ENCODE peak calls at places on chromosomes 1 and 21, in nine cellular contexts. J is body of pancreas, D is transverse colon, I is prostate gland, G is upper lobe of left lung, P is suprapubic skin, F is A549, M is ovary, B is adrenal gland. Z is an unnamed sample.

GRCh38 chr1:47951026-47951425 is 46.2 kb downstream of the TRABD2B start:
- DNase-seq in D (no peak), I (no peak), B (no peak), G (no peak), F (no peak), J (no peak), M (no peak), P (no peak), Z (no peak)

GRCh38 chr1:47917696-47918095 is 79.5 kb downstream of the TRABD2B start:
- DNase-seq in M (no peak), G (no peak), J (no peak), F (no peak), P (no peak), D (no peak), I (no peak), B (no peak), Z (no peak)

GRCh38 chr1:43276673-43277072 is 6.9 kb downstream of the TMEM125 start:
- DNase-seq in J (peak; percentile 64), F (no peak), I (no peak), P (peak; percentile 52), B (no peak), M (no peak), G (peak; percentile 3), D (no peak), Z (no peak)

GRCh38 chr1:233904979-233905415 is 521 bp downstream of the SLC35F3 start:
- DNase-seq in M (peak; percentile 10), F (peak; percentile 54), B (no peak), D (no peak), J (no peak), G (no peak), I (no peak), P (no peak), Z (no peak)

GRCh38 chr21:44311108-44311507 is 11.3 kb downstream of the PFKL start:
- DNase-seq in M (no peak), J (no peak), F (no peak), G (no peak), B (no peak), I (no peak), P (no peak), D (no peak), Z (no peak)

GRCh38 chr1:109393602-109394233 is 4.0 kb downstream of the SORT1 start:
- DNase-seq in B (no peak), G (no peak), J (no peak), F (no peak), D (no peak), I (no peak), P (no peak), M (no peak), Z (no peak)

GRCh38 chr1:180227843-180228647 is 2.0 kb upstream of the LHX4 start:
- DNase-seq in J (no peak), G (no peak), I (no peak), P (no peak), M (no peak), F (no peak), D (no peak), B (no peak), Z (no peak)

GRCh38 chr1:184972281-184973055 is 1.8 kb downstream of the NIBAN1 start:
- DNase-seq in F (no peak), P (no peak), G (no peak), D (no peak), J (no peak), M (no peak), I (no peak), B (no peak), Z (no peak)

GRCh38 chr1:33181906-33182305 is at the start of gene TRIM62:
- DNase-seq in F (peak; percentile 65), J (peak; percentile 87), B (peak; percentile 91), D (peak; percentile 91), P (peak; percentile 89), I (peak; percentile 86), G (peak; percentile 92), M (peak; percentile 94), Z (peak; percentile 80)

GRCh38 chr1:111738133-111738435 is 1.1 kb downstream of the INKA2 start:
- DNase-seq in M (no peak), I (no peak), J (no peak), G (no peak), P (no peak), D (no peak), B (no peak), F (no peak), Z (no peak)

GRCh38 chr1:111739984-111740765 is 980 bp upstream of the INKA2 start:
- DNase-seq in I (peak; percentile 56), M (peak; percentile 79), G (peak; percentile 57), P (no peak), B (peak; percentile 73), J (peak; percentile 54), D (peak; percentile 69), F (peak; percentile 72), Z (peak; percentile 22)

GRCh38 chr1:111738436-111739221 is 566 bp downstream of the INKA2 start:
- DNase-seq in P (no peak), I (peak; percentile 74), J (peak; percentile 65), D (peak; percentile 71), M (peak; percentile 84), B (peak; percentile 49), F (peak; percentile 67), G (peak; percentile 74), Z (peak; percentile 38)

GRCh38 chr1:111737216-111738132 is 1.7 kb downstream of the INKA2 start:
- DNase-seq in P (no peak), I (no peak), M (no peak), F (no peak), B (no peak), D (no peak), G (no peak), J (no peak), Z (no peak)

DNA sequence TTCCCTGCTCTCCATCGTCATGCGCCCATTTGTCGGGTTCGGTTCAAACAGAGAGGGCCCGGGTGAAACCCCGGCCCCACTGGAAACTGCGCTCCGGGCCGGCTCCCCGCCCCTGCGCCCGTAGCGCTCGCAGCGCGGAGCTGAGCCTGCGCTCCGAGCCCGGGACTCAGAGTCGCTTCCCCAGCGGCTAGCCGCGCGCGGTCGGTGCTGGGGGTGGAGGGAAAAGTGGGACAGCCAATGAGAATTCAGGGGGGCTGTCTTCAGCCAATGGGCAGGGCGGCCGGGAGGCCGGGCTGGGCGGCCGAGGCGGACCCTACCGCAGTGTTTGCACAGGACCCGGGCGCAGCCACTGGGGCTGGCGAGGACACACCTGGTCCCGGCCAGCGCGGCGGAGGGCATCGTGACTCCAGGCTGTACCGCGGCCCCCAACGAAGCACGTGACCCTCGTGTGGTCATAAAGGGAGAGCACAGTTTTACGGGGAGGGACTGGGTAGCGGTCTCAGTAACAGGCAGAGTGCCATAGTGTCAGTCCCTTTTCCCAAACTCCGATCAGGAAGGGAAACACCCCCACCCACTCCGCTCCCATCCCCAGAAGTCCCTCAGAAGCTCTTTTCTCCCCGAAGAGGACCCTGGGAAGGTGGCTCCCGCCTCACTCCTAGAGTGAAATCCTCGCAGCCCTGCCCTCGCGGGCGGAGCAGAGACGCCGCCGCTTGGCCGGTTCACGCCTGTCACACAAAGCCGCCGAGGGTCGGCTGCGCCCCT is at the start of gene INKA2:
- DNase-seq in M (peak; percentile 86), I (peak; percentile 88), P (peak; percentile 95), D (peak; percentile 91), F (peak; percentile 86), B (peak; percentile 81), J (peak; percentile 80), G (peak; percentile 95), Z (peak; percentile 67)
- TF ChIP-seq POLR2A in M (peak; percentile 47), I (peak; percentile 86), P (peak; percentile 21), D (peak; percentile 77), F (peak; percentile 60), B (peak; percentile 25), J (peak; percentile 64), G (no peak), Z (peak; percentile 76)

GRCh38 chr1:200336901-200337391 is 72.9 kb downstream of the ZNF281 start:
- DNase-seq in B (no peak), P (no peak), J (no peak), D (no peak), I (no peak), G (no peak), F (peak; percentile 33), M (no peak), Z (no peak)
- H3K4me3 ChIP-seq in B (no peak overlapping the region), P (no peak overlapping the region), J (no peak overlapping the region), D (no peak overlapping the region), I (no peak overlapping the region), G (no peak overlapping the region), F (no peak overlapping the region), M (no peak overlapping the region), Z (no peak overlapping the region)

DNA sequence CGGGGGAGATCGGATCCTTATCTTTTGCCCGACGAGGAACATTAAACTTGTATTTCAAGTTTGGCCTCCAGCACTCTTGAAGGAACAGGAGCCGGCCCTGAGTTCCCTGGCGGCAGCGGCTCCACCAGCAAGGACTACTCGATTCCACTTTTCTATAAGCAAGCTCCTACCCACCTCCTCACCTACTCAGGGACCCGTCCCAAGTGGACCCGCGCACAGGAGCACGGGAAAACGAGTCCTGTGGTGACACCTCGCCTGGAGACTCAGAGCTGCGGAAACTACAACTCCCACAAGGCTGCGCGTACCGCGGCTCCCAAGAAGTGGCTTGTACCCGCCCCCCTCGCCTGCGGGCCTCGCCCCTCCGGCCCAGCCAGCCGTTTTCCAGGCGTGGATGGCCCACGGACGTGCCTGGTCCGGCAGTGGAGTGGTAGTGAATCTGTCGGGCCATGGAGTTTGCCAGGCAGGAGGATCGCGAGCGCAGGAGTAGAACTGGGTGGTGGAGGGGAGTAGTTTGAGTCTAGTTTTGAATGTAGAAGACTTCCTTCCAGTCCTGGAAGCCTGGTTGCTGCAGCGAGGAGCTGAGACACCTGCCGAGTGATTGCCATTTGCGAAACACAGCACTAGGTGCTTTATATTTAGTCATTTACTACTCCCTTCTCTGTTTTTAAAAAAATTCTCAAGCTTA is at the start of gene ACP6:
- DNase-seq in D (peak; percentile 96), J (peak; percentile 97), B (peak; percentile 96), F (peak; percentile 95), G (peak; percentile 99), P (peak; percentile 93), M (peak; percentile 93), I (peak; percentile 96), Z (peak; percentile 77)
- TF ChIP-seq POLR2A in D (peak; percentile 66), J (peak; percentile 76), B (peak; percentile 13), F (peak; percentile 71), G (no peak), P (no peak), M (peak; percentile 31), I (peak; percentile 72), Z (peak; percentile 61)

GRCh38 chr1:100070201-100070939 is 62.4 kb downstream of the SASS6 start:
- DNase-seq in D (no peak), I (no peak), F (no peak), G (no peak), M (no peak), B (no peak), P (no peak), J (no peak), Z (no peak)

GRCh38 chr1:100065969-100066227 is 66.8 kb downstream of the SASS6 start:
- DNase-seq in D (no peak), F (no peak), G (no peak), P (no peak), J (no peak), M (no peak), I (no peak), B (no peak), Z (no peak)

GRCh38 chr1:100065183-100065968 is 67.4 kb downstream of the SASS6 start:
- DNase-seq in M (no peak), F (no peak), J (no peak), B (no peak), P (no peak), I (no peak), G (no peak), D (no peak), Z (no peak)
- H3K4me3 ChIP-seq in M (no peak overlapping the region), F (no peak overlapping the region), J (no peak overlapping the region), B (no peak overlapping the region), P (no peak overlapping the region), I (no peak overlapping the region), G (no peak overlapping the region), D (no peak overlapping the region), Z (no peak overlapping the region)